ENCODE peak calls at places on chromosome 2, in seven cellular contexts. E, N, R, H, T, S and Z are unnamed samples.
A peak's percentile ranks its signal among the peaks of the same experiment; 100 is the strongest.

GRCh38 chr2:203681978-203682377 is 24.5 kb upstream of the CD28 start:
- DNase-seq in H (no peak), R (no peak), S (no peak), T (peak; percentile 55), E (no peak), N (no peak), Z (no peak)

GRCh38 chr2:176653856-176654443 is 384.7 kb downstream of the MTX2 start:
- DNase-seq in R (no peak), T (peak; percentile 64), E (peak; percentile 79), N (peak; percentile 66), S (peak; percentile 81), H (no peak), Z (no peak)

GRCh38 chr2:215903208-215903607 is 110.1 kb downstream of the MREG start:
- DNase-seq in H (no peak), R (no peak), T (no peak), N (no peak), E (no peak), S (no peak), Z (no peak)

GRCh38 chr2:219159771-219160185 is 837 bp downstream of the NHEJ1 start:
- DNase-seq in T (peak; percentile 8), H (peak; percentile 44), E (no peak), R (no peak), S (no peak), N (no peak), Z (no peak)

GRCh38 chr2:113895301-113895700 is 5.4 kb downstream of the ACTR3 start:
- DNase-seq in H (no peak), S (no peak), R (no peak), T (no peak), N (no peak), E (no peak), Z (no peak)

GRCh38 chr2:237148624-237149023 is 62.9 kb downstream of the COPS8 start:
- DNase-seq in R (no peak), H (no peak), E (no peak), N (no peak), T (no peak), S (no peak), Z (no peak)

GRCh38 chr2:232324778-232325177 is 53.8 kb upstream of the ALPP start:
- DNase-seq in H (no peak), T (no peak), S (no peak), R (no peak), E (no peak), N (no peak), Z (no peak)

GRCh38 chr2:216648105-216648504 is 14.9 kb downstream of the IGFBP2 start:
- DNase-seq in T (peak; percentile 50), R (no peak), S (no peak), E (no peak), H (no peak), N (no peak), Z (no peak)

GRCh38 chr2:208820289-208820688 is 413.7 kb downstream of the PTH2R start:
- DNase-seq in H (no peak), N (no peak), S (peak; percentile 46), T (no peak), E (peak; percentile 51), R (no peak), Z (no peak)

GRCh38 chr2:170582747-170583463 is 132.2 kb upstream of the SP5 start:
- DNase-seq in T (no peak), R (no peak), S (peak; percentile 71), N (peak; percentile 5), E (no peak), H (no peak), Z (no peak)

GRCh38 chr2:229445013-229445412 is 173.9 kb upstream of the PID1 start:
- DNase-seq in T (peak; percentile 99), H (no peak), S (no peak), E (no peak), N (no peak), R (no peak), Z (no peak)

GRCh38 chr2:28949617-28950305 is 31.3 kb upstream of the TOGARAM2 start:
- DNase-seq in T (no peak), S (no peak), H (no peak), R (no peak), N (no peak), E (no peak), Z (no peak)

GRCh38 chr2:170818294-170819104 is 1.8 kb downstream of the GAD1 start:
- DNase-seq in N (no peak), S (peak; percentile 44), H (peak; percentile 24), R (no peak), E (no peak), T (no peak), Z (no peak)

GRCh38 chr2:64457518-64457917 is 3.6 kb downstream of the LGALSL start:
- DNase-seq in T (no peak), E (no peak), H (no peak), S (no peak), R (no peak), N (no peak), Z (no peak)

GRCh38 chr2:75431757-75432156 is 129.0 kb downstream of the EVA1A start:
- DNase-seq in T (no peak), E (no peak), N (no peak), H (no peak), S (no peak), R (no peak), Z (no peak)

GRCh38 chr2:135963841-135964240 is 21.6 kb downstream of the DARS1 start:
- DNase-seq in E (no peak), R (no peak), T (peak; percentile 46), S (no peak), N (no peak), H (no peak), Z (no peak)

GRCh38 chr2:138494265-138494966 is 7.2 kb upstream of the SPOPL start:
- DNase-seq in E (no peak), N (no peak), R (no peak), T (no peak), H (no peak), S (no peak), Z (no peak)

GRCh38 chr2:237327191-237327590 is 86.8 kb downstream of the COL6A3 start:
- DNase-seq in S (no peak), R (no peak), E (no peak), T (no peak), H (no peak), N (no peak), Z (no peak)

GRCh38 chr2:36322108-36322507 is 33.5 kb upstream of the CRIM1 start:
- DNase-seq in N (peak; percentile 15), S (peak; percentile 65), R (no peak), E (no peak), H (no peak), T (peak; percentile 78), Z (no peak)

GRCh38 chr2:209636066-209636465 is 135.6 kb upstream of the UNC80 start:
- DNase-seq in S (no peak), H (no peak), T (no peak), R (no peak), E (no peak), N (no peak), Z (no peak)

GRCh38 chr2:120712180-120712678 is 23.4 kb upstream of the GLI2 start:
- DNase-seq in H (no peak), N (no peak), R (no peak), S (no peak), T (no peak), E (no peak), Z (no peak)

GRCh38 chr2:194700726-194701125 is 956.3 kb upstream of the SLC39A10 start:
- DNase-seq in R (no peak), H (no peak), N (no peak), T (no peak), S (no peak), E (no peak), Z (no peak)

GRCh38 chr2:215698566-215698965 is 262.7 kb upstream of the FN1 start:
- DNase-seq in S (no peak), R (no peak), T (peak; percentile 81), H (peak; percentile 2), N (no peak), E (no peak), Z (no peak)

GRCh38 chr2:172052000-172052983 is 33.0 kb upstream of the DLX1 start:
- DNase-seq in E (no peak), H (no peak), N (no peak), T (peak; percentile 47), S (no peak), R (no peak), Z (no peak)

GRCh38 chr2:122980672-122981071 is 1044.4 kb upstream of the CNTNAP5 start:
- DNase-seq in T (peak; percentile 88), H (no peak), N (no peak), E (no peak), S (no peak), R (no peak), Z (no peak)

GRCh38 chr2:239465017-239466001 is 64.5 kb upstream of the HDAC4 start:
- DNase-seq in E (peak; percentile 23), T (no peak), H (peak; percentile 64), R (no peak), S (no peak), N (no peak), Z (no peak)

GRCh38 chr2:20620271-20620681 is 30.6 kb downstream of the HS1BP3 start:
- DNase-seq in R (no peak), E (no peak), H (no peak), T (no peak), N (no peak), S (no peak), Z (no peak)

GRCh38 chr2:109046925-109047508 is 58.0 kb upstream of the EDAR start:
- DNase-seq in R (no peak), N (no peak), T (no peak), S (no peak), H (no peak), E (no peak), Z (no peak)

GRCh38 chr2:3101016-3101703 is 276.5 kb downstream of the EIPR1 start:
- DNase-seq in S (no peak), R (no peak), E (peak; percentile 20), N (no peak), H (no peak), T (no peak), Z (no peak)

GRCh38 chr2:149908731-149909690 is 321.4 kb upstream of the MMADHC start:
- DNase-seq in N (no peak), R (no peak), S (no peak), T (peak; percentile 68), H (peak; percentile 47), E (no peak), Z (no peak)

GRCh38 chr2:196336715-196337617 is 165.6 kb upstream of the STK17B start:
- DNase-seq in S (peak; percentile 37), R (no peak), T (peak; percentile 66), H (no peak), N (no peak), E (no peak), Z (no peak)

GRCh38 chr2:105179469-105180372 is 61.8 kb upstream of the GPR45 start:
- DNase-seq in H (peak; percentile 59), R (no peak), S (peak; percentile 53), N (peak; percentile 19), T (peak; percentile 80), E (peak; percentile 1), Z (no peak)

GRCh38 chr2:23292024-23292423 is 93.0 kb upstream of the KLHL29 start:
- DNase-seq in E (no peak), N (no peak), S (no peak), T (no peak), H (no peak), R (no peak), Z (no peak)

GRCh38 chr2:20145497-20146193 is 79.3 kb downstream of the SDC1 start:
- DNase-seq in H (no peak), T (no peak), R (no peak), N (no peak), S (no peak), E (no peak), Z (no peak)

GRCh38 chr2:227402959-227403358 is 15.2 kb upstream of the SCYGR1 start:
- DNase-seq in S (no peak), E (no peak), T (no peak), R (no peak), H (no peak), N (no peak), Z (no peak)

GRCh38 chr2:64227603-64228125 is 83.4 kb upstream of the PELI1 start:
- DNase-seq in H (peak; percentile 86), E (peak; percentile 60), N (no peak), S (no peak), R (no peak), T (no peak), Z (no peak)